ENCODE peak calls at places on chromosomes 4 and X, in nine cellular contexts. One of them, this sample, is unnamed.

GRCh38 chrX:13778916-13779315 is 38.0 kb downstream of the GPM6B start:
- DNase-seq in endodermal cell: no peak
- DNase-seq in right lobe of liver: no peak
- DNase-seq in colonic mucosa: no peak
- DNase-seq in RWPE2: no peak
- DNase-seq in astrocyte: peak; percentile 36
- DNase-seq in lung: no peak
- DNase-seq in tibial artery: no peak
- DNase-seq in body of pancreas: no peak
- DNase-seq in this sample: no peak

GRCh38 chrX:135086197-135086854 is 34.0 kb downstream of the ETDB start:
- DNase-seq in astrocyte: peak; percentile 34
- DNase-seq in right lobe of liver: no peak
- DNase-seq in RWPE2: no peak
- DNase-seq in body of pancreas: peak; percentile 54
- DNase-seq in tibial artery: no peak
- DNase-seq in endodermal cell: peak; percentile 74
- DNase-seq in colonic mucosa: peak; percentile 37
- DNase-seq in lung: no peak
- DNase-seq in this sample: no peak

GRCh38 chr4:152709675-152710438 is 30.1 kb upstream of the TMEM154 start:
- DNase-seq in right lobe of liver: no peak
- DNase-seq in colonic mucosa: no peak
- DNase-seq in astrocyte: peak; percentile 42
- DNase-seq in lung: no peak
- DNase-seq in endodermal cell: peak; percentile 92
- DNase-seq in RWPE2: peak; percentile 61
- DNase-seq in body of pancreas: no peak
- DNase-seq in tibial artery: no peak
- DNase-seq in this sample: no peak

GRCh38 chrX:46665232-46666162 is 91.9 kb downstream of the CHST7 start:
- DNase-seq in right lobe of liver: no peak
- DNase-seq in RWPE2: no peak
- DNase-seq in endodermal cell: no peak
- DNase-seq in astrocyte: no peak
- DNase-seq in lung: no peak
- DNase-seq in body of pancreas: no peak
- DNase-seq in colonic mucosa: no peak
- DNase-seq in tibial artery: no peak
- DNase-seq in this sample: no peak

GRCh38 chrX:57156397-57157049 is 19.3 kb upstream of the SPIN2A start:
- DNase-seq in body of pancreas: peak; percentile 28
- DNase-seq in colonic mucosa: peak; percentile 47
- DNase-seq in astrocyte: peak; percentile 11
- DNase-seq in right lobe of liver: peak; percentile 53
- DNase-seq in endodermal cell: peak; percentile 80
- DNase-seq in RWPE2: no peak
- DNase-seq in lung: no peak
- DNase-seq in tibial artery: no peak
- DNase-seq in this sample: peak; percentile 10

GRCh38 chr4:26048378-26048882 is 134.4 kb downstream of the SMIM20 start:
- DNase-seq in body of pancreas: no peak
- DNase-seq in lung: peak; percentile 40
- DNase-seq in endodermal cell: no peak
- DNase-seq in colonic mucosa: peak; percentile 40
- DNase-seq in astrocyte: peak; percentile 88
- DNase-seq in right lobe of liver: no peak
- DNase-seq in tibial artery: peak; percentile 87
- DNase-seq in RWPE2: no peak
- DNase-seq in this sample: peak; percentile 18

GRCh38 chr4:21012851-21013331 is 312.6 kb downstream of the PACRGL start:
- DNase-seq in astrocyte: peak; percentile 46
- DNase-seq in endodermal cell: no peak
- DNase-seq in right lobe of liver: no peak
- DNase-seq in lung: no peak
- DNase-seq in colonic mucosa: no peak
- DNase-seq in tibial artery: no peak
- DNase-seq in body of pancreas: no peak
- DNase-seq in RWPE2: no peak
- DNase-seq in this sample: no peak

GRCh38 chr4:82799006-82799881 is 648 bp upstream of the SCD5 start:
- DNase-seq in tibial artery: no peak
- DNase-seq in colonic mucosa: no peak
- DNase-seq in RWPE2: no peak
- DNase-seq in body of pancreas: peak; percentile 40
- DNase-seq in right lobe of liver: no peak
- DNase-seq in endodermal cell: peak; percentile 64
- DNase-seq in lung: no peak
- DNase-seq in astrocyte: no peak
- DNase-seq in this sample: peak; percentile 54

GRCh38 chr4:4560136-4560535 is 18.3 kb upstream of the STX18 start:
- DNase-seq in RWPE2: no peak
- DNase-seq in right lobe of liver: no peak
- DNase-seq in endodermal cell: no peak
- DNase-seq in colonic mucosa: no peak
- DNase-seq in tibial artery: no peak
- DNase-seq in lung: no peak
- DNase-seq in body of pancreas: no peak
- DNase-seq in astrocyte: peak; percentile 49
- DNase-seq in this sample: no peak

GRCh38 chr4:8319061-8319460 is 49.5 kb downstream of the HTRA3 start:
- DNase-seq in RWPE2: no peak
- DNase-seq in astrocyte: no peak
- DNase-seq in body of pancreas: no peak
- DNase-seq in tibial artery: peak; percentile 38
- DNase-seq in colonic mucosa: no peak
- DNase-seq in endodermal cell: peak; percentile 29
- DNase-seq in right lobe of liver: peak; percentile 13
- DNase-seq in lung: no peak
- DNase-seq in this sample: no peak

GRCh38 chr4:146957252-146957651 is 11.6 kb upstream of the TTC29 start:
- DNase-seq in lung: no peak
- DNase-seq in colonic mucosa: no peak
- DNase-seq in tibial artery: no peak
- DNase-seq in right lobe of liver: no peak
- DNase-seq in astrocyte: peak; percentile 93
- DNase-seq in endodermal cell: no peak
- DNase-seq in body of pancreas: no peak
- DNase-seq in RWPE2: peak; percentile 81
- DNase-seq in this sample: no peak

GRCh38 chrX:19177710-19178109 is 55.4 kb upstream of the ADGRG2 start:
- DNase-seq in colonic mucosa: no peak
- DNase-seq in lung: no peak
- DNase-seq in RWPE2: no peak
- DNase-seq in astrocyte: peak; percentile 56
- DNase-seq in body of pancreas: no peak
- DNase-seq in right lobe of liver: no peak
- DNase-seq in endodermal cell: no peak
- DNase-seq in tibial artery: no peak
- DNase-seq in this sample: no peak

GRCh38 chr4:107018336-107018735 is 17.8 kb downstream of the DKK2 start:
- DNase-seq in endodermal cell: no peak
- DNase-seq in tibial artery: no peak
- DNase-seq in right lobe of liver: no peak
- DNase-seq in body of pancreas: no peak
- DNase-seq in astrocyte: no peak
- DNase-seq in RWPE2: no peak
- DNase-seq in lung: no peak
- DNase-seq in colonic mucosa: no peak
- DNase-seq in this sample: no peak

GRCh38 chr4:105588252-105588651 is 35.8 kb downstream of the ARHGEF38 start:
- DNase-seq in tibial artery: no peak
- DNase-seq in lung: no peak
- DNase-seq in RWPE2: no peak
- DNase-seq in right lobe of liver: no peak
- DNase-seq in body of pancreas: no peak
- DNase-seq in endodermal cell: no peak
- DNase-seq in colonic mucosa: no peak
- DNase-seq in astrocyte: no peak
- DNase-seq in this sample: no peak

GRCh38 chrX:55450259-55450658 is 1.7 kb upstream of the MAGEH1 start:
- DNase-seq in right lobe of liver: peak; percentile 47
- DNase-seq in RWPE2: no peak
- DNase-seq in body of pancreas: no peak
- DNase-seq in colonic mucosa: no peak
- DNase-seq in tibial artery: no peak
- DNase-seq in lung: no peak
- DNase-seq in astrocyte: no peak
- DNase-seq in endodermal cell: peak; percentile 39
- DNase-seq in this sample: peak; percentile 29

GRCh38 chrX:34655496-34656258 is 1.4 kb downstream of the TMEM47 start:
- DNase-seq in lung: no peak
- DNase-seq in body of pancreas: no peak
- DNase-seq in astrocyte: peak; percentile 54
- DNase-seq in right lobe of liver: no peak
- DNase-seq in colonic mucosa: no peak
- DNase-seq in RWPE2: no peak
- DNase-seq in tibial artery: no peak
- DNase-seq in endodermal cell: peak; percentile 57
- DNase-seq in this sample: no peak
- H3K27ac ChIP-seq in lung: peak overlapping the region; percentile 98
- H3K27ac ChIP-seq in body of pancreas: no peak overlapping the region
- H3K27ac ChIP-seq in astrocyte: peak overlapping the region; percentile 75
- H3K27ac ChIP-seq in right lobe of liver: peak overlapping the region; percentile 56
- H3K27ac ChIP-seq in colonic mucosa: no peak overlapping the region
- H3K27ac ChIP-seq in RWPE2: no peak overlapping the region
- H3K27ac ChIP-seq in tibial artery: peak overlapping the region; percentile 78
- H3K27ac ChIP-seq in endodermal cell: peak overlapping the region; percentile 90
- H3K27ac ChIP-seq in this sample: peak overlapping the region; percentile 61

DNA sequence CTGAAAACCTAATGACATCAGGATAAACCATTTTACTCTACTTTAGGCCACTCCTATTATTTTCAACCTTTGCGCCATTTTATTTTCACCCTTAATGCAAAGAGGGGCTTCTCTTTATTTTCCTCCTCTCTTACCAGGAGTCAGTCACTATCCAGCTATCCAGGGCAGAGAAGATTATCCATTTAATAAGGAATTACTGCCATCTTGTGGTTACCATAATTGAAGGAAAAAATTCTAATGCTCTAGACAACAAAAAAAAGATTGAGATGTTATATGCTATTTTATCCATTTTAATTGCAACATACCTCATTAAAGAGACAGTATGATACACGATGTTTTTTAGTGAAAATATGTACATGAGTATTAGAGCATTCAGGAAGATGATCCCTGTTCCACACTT is 514.5 kb upstream of the FAM241A start:
- DNase-seq in lung: no peak
- DNase-seq in RWPE2: no peak
- DNase-seq in body of pancreas: no peak
- DNase-seq in astrocyte: peak; percentile 11
- DNase-seq in tibial artery: no peak
- DNase-seq in colonic mucosa: no peak
- DNase-seq in right lobe of liver: no peak
- DNase-seq in endodermal cell: no peak
- DNase-seq in this sample: no peak
- TF ChIP-seq CTCF in lung: peak; percentile 2
- TF ChIP-seq CTCF in RWPE2: peak; percentile 41
- TF ChIP-seq CTCF in body of pancreas: peak; percentile 27
- TF ChIP-seq CTCF in astrocyte: peak; percentile 40
- TF ChIP-seq CTCF in tibial artery: peak; percentile 13
- TF ChIP-seq CTCF in colonic mucosa: no peak
- TF ChIP-seq CTCF in right lobe of liver: peak; percentile 31
- TF ChIP-seq CTCF in endodermal cell: peak; percentile 70
- TF ChIP-seq CTCF in this sample: no peak

DNA sequence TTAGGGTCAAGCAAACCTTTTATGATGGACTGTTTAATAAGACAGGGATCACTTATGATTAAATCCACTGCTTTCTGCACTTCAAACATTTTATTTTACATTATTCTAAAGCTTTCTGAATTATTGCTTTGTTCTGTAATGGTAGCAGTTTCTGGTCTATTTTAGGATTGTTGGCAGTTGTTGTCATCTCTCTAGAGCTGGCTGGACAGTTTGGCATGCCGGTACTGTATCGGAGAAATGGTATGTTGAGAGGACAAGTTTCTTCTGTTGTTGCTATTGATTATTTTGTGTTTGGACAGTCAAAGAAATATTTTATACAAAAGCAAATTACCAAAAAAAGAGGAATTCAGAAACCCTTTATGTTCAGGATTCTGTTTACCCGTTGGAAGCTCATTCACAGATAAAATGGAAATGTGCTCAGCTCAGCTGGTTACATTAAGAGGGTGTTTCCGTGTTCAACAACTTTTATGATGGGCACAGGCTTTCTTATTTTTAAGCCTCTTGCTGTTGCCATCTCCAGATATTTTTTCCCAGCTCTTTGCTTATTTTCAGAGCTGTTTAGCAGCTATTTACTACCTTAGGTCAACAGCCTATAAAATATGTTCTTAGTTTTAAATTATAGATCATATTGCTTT is 214.6 kb upstream of the IGFBP7 start:
- DNase-seq in right lobe of liver: no peak
- DNase-seq in tibial artery: no peak
- DNase-seq in colonic mucosa: no peak
- DNase-seq in astrocyte: no peak
- DNase-seq in lung: no peak
- DNase-seq in endodermal cell: no peak
- DNase-seq in RWPE2: no peak
- DNase-seq in body of pancreas: no peak
- DNase-seq in this sample: no peak
- H3K27me3 ChIP-seq in right lobe of liver: no peaks in the 10 kb centered on the region
- H3K27me3 ChIP-seq in tibial artery: no peaks in the 10 kb centered on the region
- H3K27me3 ChIP-seq in colonic mucosa: no peaks in the 10 kb centered on the region
- H3K27me3 ChIP-seq in astrocyte: no peaks in the 10 kb centered on the region
- H3K27me3 ChIP-seq in lung: no peaks in the 10 kb centered on the region
- H3K27me3 ChIP-seq in endodermal cell: no peaks in the 10 kb centered on the region
- H3K27me3 ChIP-seq in RWPE2: no peaks in the 10 kb centered on the region
- H3K27me3 ChIP-seq in body of pancreas: no peaks in the 10 kb centered on the region
- H3K27me3 ChIP-seq in this sample: no peaks in the 10 kb centered on the region

DNA sequence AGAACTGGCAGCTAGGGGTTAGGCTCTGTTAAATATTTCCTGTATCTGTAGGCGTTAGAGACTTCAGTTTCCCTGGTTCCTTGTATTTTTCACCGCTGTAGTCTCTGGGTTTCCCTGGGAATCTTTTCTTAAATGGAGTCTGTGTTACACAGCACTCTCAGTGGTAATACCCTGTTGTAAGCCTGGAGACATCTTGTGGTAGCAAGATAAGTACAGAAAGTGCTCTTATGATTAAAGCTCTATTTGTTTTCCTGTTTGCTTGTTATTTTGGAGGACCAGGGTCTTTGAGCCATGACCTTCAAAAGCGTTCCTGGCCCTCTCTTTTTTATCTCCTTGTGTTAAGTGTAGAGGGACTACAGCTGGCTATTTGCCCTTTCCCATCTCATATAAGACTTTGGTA is 782.4 kb downstream of the FAT4 start:
- DNase-seq in colonic mucosa: no peak
- DNase-seq in lung: no peak
- DNase-seq in tibial artery: no peak
- DNase-seq in endodermal cell: no peak
- DNase-seq in body of pancreas: no peak
- DNase-seq in right lobe of liver: no peak
- DNase-seq in astrocyte: no peak
- DNase-seq in RWPE2: no peak
- DNase-seq in this sample: no peak
- H3K27ac ChIP-seq in colonic mucosa: no peak overlapping the region
- H3K27ac ChIP-seq in lung: no peak overlapping the region
- H3K27ac ChIP-seq in tibial artery: no peak overlapping the region
- H3K27ac ChIP-seq in endodermal cell: no peak overlapping the region
- H3K27ac ChIP-seq in body of pancreas: no peak overlapping the region
- H3K27ac ChIP-seq in right lobe of liver: no peak overlapping the region
- H3K27ac ChIP-seq in astrocyte: no peak overlapping the region
- H3K27ac ChIP-seq in RWPE2: no peak overlapping the region
- H3K27ac ChIP-seq in this sample: no peak overlapping the region

GRCh38 chrX:83416273-83416672 is 91.8 kb upstream of the POU3F4 start:
- DNase-seq in lung: no peak
- DNase-seq in colonic mucosa: no peak
- DNase-seq in RWPE2: no peak
- DNase-seq in astrocyte: no peak
- DNase-seq in tibial artery: no peak
- DNase-seq in endodermal cell: no peak
- DNase-seq in body of pancreas: no peak
- DNase-seq in right lobe of liver: no peak
- DNase-seq in this sample: no peak
- TF ChIP-seq CTCF in lung: no peak
- TF ChIP-seq CTCF in colonic mucosa: no peak
- TF ChIP-seq CTCF in RWPE2: peak; percentile 41
- TF ChIP-seq CTCF in astrocyte: no peak
- TF ChIP-seq CTCF in tibial artery: no peak
- TF ChIP-seq CTCF in endodermal cell: peak; percentile 73
- TF ChIP-seq CTCF in body of pancreas: peak; percentile 39
- TF ChIP-seq CTCF in right lobe of liver: peak; percentile 40
- TF ChIP-seq CTCF in this sample: no peak

This sample was measured in thyroid gland.